ENCODE peak calls at places on chromosomes 4 and X, in eight cellular contexts. H, D, M, R, U, L, I and P are unnamed samples.

GRCh38 chr4:3423406-3423805 is 18.4 kb upstream of the HGFAC start:
- DNase-seq in H (no peak), D (no peak), M (no peak), R (no peak), U (no peak), L (no peak), I (no peak), P (no peak)

GRCh38 chr4:25441519-25442117 is 64.6 kb downstream of the ANAPC4 start:
- DNase-seq in H (peak; percentile 68), D (no peak), M (peak; percentile 52), R (peak; percentile 52), U (peak; percentile 68), L (peak; percentile 55), I (no peak), P (peak; percentile 64)

GRCh38 chr4:74109894-74110605 is 11.1 kb upstream of the CXCL2 start:
- DNase-seq in H (peak; percentile 91), D (peak; percentile 71), M (no peak), R (no peak), U (no peak), L (peak; percentile 89), I (no peak), P (no peak)

GRCh38 chr4:109730294-109731051 is 603 bp upstream of the PLA2G12A start:
- DNase-seq in H (peak; percentile 44), D (peak; percentile 9), M (peak; percentile 56), R (peak; percentile 59), U (peak; percentile 57), L (peak; percentile 31), I (no peak), P (peak; percentile 50)

GRCh38 chr4:88616275-88616996 is 24.2 kb downstream of the HERC3 start:
- DNase-seq in H (peak; percentile 71), D (peak; percentile 78), M (no peak), R (no peak), U (no peak), L (peak; percentile 92), I (no peak), P (no peak)

GRCh38 chrX:133966199-133966598 is 19.2 kb downstream of the GPC3 start:
- DNase-seq in H (no peak), D (no peak), M (no peak), R (no peak), U (no peak), L (no peak), I (no peak), P (no peak)

GRCh38 chrX:68584221-68584620 is 63.2 kb upstream of the STARD8 start:
- DNase-seq in H (no peak), D (no peak), M (no peak), R (no peak), U (no peak), L (no peak), I (no peak), P (no peak)

GRCh38 chrX:103774070-103774642 is 2.5 kb upstream of the PLP1 start:
- DNase-seq in H (no peak), D (no peak), M (no peak), R (peak; percentile 28), U (no peak), L (peak; percentile 4), I (no peak), P (no peak)

GRCh38 chr4:126766266-126766665 is 866.5 kb upstream of the INTU start:
- DNase-seq in H (no peak), D (no peak), M (peak; percentile 36), R (no peak), U (no peak), L (no peak), I (no peak), P (no peak)

GRCh38 chr4:85028910-85029309 is 62.4 kb upstream of the WDFY3 start:
- DNase-seq in H (peak; percentile 96), D (no peak), M (no peak), R (no peak), U (no peak), L (no peak), I (no peak), P (no peak)

GRCh38 chrX:75746891-75747639 is 38.0 kb downstream of the MAGEE2 start:
- DNase-seq in H (peak; percentile 1), D (no peak), M (peak; percentile 44), R (peak; percentile 64), U (peak; percentile 42), L (peak; percentile 0), I (no peak), P (peak; percentile 53)

GRCh38 chr4:158036998-158037397 is 135.8 kb downstream of the GASK1B start:
- DNase-seq in H (no peak), D (no peak), M (no peak), R (no peak), U (no peak), L (no peak), I (no peak), P (no peak)

GRCh38 chr4:164977243-164978164 is at the start of gene TRIM61:
- DNase-seq in H (peak; percentile 34), D (no peak), M (peak; percentile 21), R (peak; percentile 11), U (no peak), L (no peak), I (peak; percentile 12), P (peak; percentile 58)

GRCh38 chr4:75003979-75004378 is 71.1 kb downstream of the PARM1 start:
- DNase-seq in H (no peak), D (no peak), M (no peak), R (no peak), U (no peak), L (no peak), I (no peak), P (no peak)

GRCh38 chr4:81757706-81758105 is 286.0 kb upstream of the RASGEF1B start:
- DNase-seq in H (no peak), D (no peak), M (no peak), R (no peak), U (no peak), L (no peak), I (no peak), P (no peak)

GRCh38 chrX:74523224-74523623 is 91.2 kb downstream of the RLIM start:
- DNase-seq in H (no peak), D (no peak), M (no peak), R (no peak), U (no peak), L (no peak), I (no peak), P (no peak)

GRCh38 chrX:74520291-74520690 is 94.1 kb downstream of the RLIM start:
- DNase-seq in H (no peak), D (no peak), M (no peak), R (no peak), U (no peak), L (no peak), I (no peak), P (no peak)

GRCh38 chrX:74521961-74522833 is 92.2 kb downstream of the RLIM start:
- DNase-seq in H (no peak), D (peak; percentile 13), M (no peak), R (peak; percentile 25), U (no peak), L (peak; percentile 4), I (no peak), P (no peak)

GRCh38 chrX:74519870-74520269 is 94.6 kb downstream of the RLIM start:
- DNase-seq in H (no peak), D (no peak), M (no peak), R (no peak), U (no peak), L (no peak), I (no peak), P (no peak)

DNA sequence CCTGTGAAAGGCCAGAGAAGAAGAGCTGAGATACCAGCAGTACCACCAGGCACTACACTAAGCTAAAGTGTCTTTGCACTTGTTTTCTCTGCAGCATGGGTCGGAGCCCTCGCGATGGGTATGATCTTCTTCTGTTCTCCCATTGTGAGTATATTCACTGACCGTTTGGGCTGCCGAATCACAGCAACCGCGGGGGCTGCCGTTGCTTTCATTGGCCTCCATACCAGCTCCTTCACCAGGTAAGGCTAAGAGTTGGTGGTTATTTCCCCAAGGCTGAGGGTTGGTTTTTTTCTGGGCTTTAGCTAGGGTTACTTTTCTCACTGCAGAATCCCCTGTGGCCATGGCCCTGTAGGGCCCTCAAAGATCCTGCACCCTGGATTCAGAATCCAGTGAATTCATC is 93.5 kb downstream of the RLIM start:
- DNase-seq in H (no peak), D (no peak), M (no peak), R (no peak), U (no peak), L (no peak), I (no peak), P (no peak)
- TF ChIP-seq CTCF in H (no peak), D (no peak), M (no peak), R (no peak), U (no peak), L (no peak), I (no peak), P (no peak)

DNA sequence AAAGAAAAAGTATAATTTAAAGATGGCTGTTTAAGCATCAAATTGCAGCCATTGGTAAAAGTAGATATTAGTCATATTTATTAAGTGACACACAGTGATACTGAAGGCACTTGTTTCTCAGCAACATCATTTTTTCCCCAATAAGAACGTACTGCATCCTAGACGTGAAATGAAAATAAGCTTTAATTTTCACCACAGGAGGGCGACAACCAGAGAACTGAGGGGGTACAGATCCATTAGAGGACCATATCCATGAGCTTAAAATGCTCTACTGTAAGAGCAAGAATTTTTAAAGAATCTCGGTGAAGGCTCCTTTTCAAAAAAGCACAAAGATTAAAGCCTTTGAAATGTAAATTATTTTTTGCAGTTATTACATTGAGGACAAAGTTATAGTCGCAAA is 33.4 kb downstream of the FRG1 start:
- DNase-seq in H (peak; percentile 2), D (no peak), M (no peak), R (peak; percentile 50), U (no peak), L (no peak), I (no peak), P (no peak)
- TF ChIP-seq CTCF in H (peak; percentile 29), D (peak; percentile 19), M (no peak), R (peak; percentile 61), U (no peak), L (peak; percentile 71), I (peak; percentile 16), P (no peak)

GRCh38 chr4:47839259-47839658 is 1.4 kb upstream of the CORIN start:
- DNase-seq in H (peak; percentile 51), D (no peak), M (no peak), R (no peak), U (no peak), L (peak; percentile 59), I (no peak), P (no peak)
- TF ChIP-seq CTCF in H (peak; percentile 61), D (peak; percentile 49), M (peak; percentile 31), R (peak; percentile 47), U (no peak), L (peak; percentile 65), I (peak; percentile 50), P (no peak)

DNA sequence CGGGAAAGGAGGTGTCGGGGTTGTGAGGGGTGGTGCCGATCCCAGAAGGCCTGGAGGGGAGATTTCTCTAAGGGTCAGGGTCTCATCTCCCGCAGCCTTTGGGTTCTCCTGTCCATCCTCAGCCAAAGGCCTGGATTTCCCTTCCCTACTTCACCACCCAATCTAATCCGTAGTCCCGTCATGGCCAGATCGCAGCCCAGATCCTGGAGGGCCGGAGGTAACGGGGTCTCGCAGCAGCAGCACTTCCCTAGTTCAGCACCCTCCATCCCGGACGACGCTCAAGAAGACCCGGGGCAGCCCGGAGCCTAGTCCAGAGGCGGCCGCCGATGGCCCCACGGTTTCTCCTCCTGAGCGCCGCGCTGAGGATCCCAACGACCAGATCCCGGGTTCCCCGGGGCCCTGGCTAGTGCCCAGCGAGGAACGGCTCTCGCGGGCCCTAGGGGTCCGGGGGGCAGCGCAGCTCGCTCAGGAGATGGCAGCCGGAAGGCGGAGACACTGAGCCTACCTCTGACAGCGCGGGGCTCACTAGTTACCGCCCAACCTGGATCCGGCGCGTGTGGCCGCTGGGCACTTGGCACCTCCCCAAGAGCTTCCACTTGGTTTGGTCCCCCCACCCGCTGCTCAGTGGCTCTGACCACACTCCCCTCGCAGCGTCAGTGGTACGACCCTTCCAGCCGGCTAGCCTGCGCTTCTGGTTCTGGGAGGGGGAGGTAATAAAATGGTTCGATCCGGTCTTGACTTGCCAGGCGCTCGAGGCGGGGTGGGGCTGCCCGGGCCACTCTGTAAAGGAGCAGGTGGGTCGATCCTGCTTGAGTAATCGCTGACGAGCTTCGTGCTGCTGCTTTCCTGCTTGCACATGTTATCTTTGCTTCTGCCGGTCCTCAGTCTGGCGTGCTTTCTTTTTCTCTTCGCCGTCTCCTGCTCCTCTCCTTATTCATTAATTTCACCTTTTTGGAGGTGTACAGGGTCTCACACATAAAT is 3.6 kb downstream of the MAGIX start:
- DNase-seq in H (peak; percentile 58), D (no peak), M (peak; percentile 65), R (peak; percentile 72), U (peak; percentile 66), L (peak; percentile 51), I (peak; percentile 77), P (peak; percentile 68)
- TF ChIP-seq CTCF in H (peak; percentile 24), D (peak; percentile 21), M (peak; percentile 12), R (no peak), U (no peak), L (no peak), I (peak; percentile 31), P (no peak)